ENCODE peak calls at places on chromosomes 12 and 14, in five cellular contexts. One of them, this sample, is unnamed.

GRCh38 chr14:36522347-36522971 is 2.4 kb upstream of the NKX2-1 start:
- DNase-seq in transverse colon: no peak
- DNase-seq in breast epithelium: no peak
- DNase-seq in A549: no peak
- DNase-seq in HepG2: no peak
- DNase-seq in this sample: no peak

GRCh38 chr14:43937001-43937400 is 570.1 kb downstream of the FSCB start:
- DNase-seq in transverse colon: no peak
- DNase-seq in A549: no peak
- DNase-seq in breast epithelium: no peak
- DNase-seq in HepG2: no peak
- DNase-seq in this sample: no peak

GRCh38 chr12:121766290-121767039 is 27.0 kb downstream of the RHOF start:
- DNase-seq in HepG2: no peak
- DNase-seq in transverse colon: no peak
- DNase-seq in breast epithelium: no peak
- DNase-seq in A549: no peak
- DNase-seq in this sample: no peak

GRCh38 chr12:55043542-55043941 is 23.8 kb downstream of the NEUROD4 start:
- DNase-seq in transverse colon: peak
- DNase-seq in HepG2: no peak
- DNase-seq in breast epithelium: no peak
- DNase-seq in A549: no peak
- DNase-seq in this sample: no peak

GRCh38 chr14:69842671-69843407 is 36.4 kb upstream of the SMOC1 start:
- DNase-seq in breast epithelium: no peak
- DNase-seq in A549: no peak
- DNase-seq in transverse colon: no peak
- DNase-seq in HepG2: no peak
- DNase-seq in this sample: no peak

GRCh38 chr12:46452061-46452615 is 79.6 kb upstream of the SLC38A2 start:
- DNase-seq in breast epithelium: no peak
- DNase-seq in transverse colon: no peak
- DNase-seq in A549: no peak
- DNase-seq in HepG2: peak
- DNase-seq in this sample: no peak

GRCh38 chr12:49059385-49060232 is 985 bp downstream of the KMT2D start:
- DNase-seq in transverse colon: peak
- DNase-seq in HepG2: no peak
- DNase-seq in A549: peak
- DNase-seq in breast epithelium: no peak
- DNase-seq in this sample: no peak

GRCh38 chr12:39127401-39127800 is 222.0 kb upstream of the CPNE8 start:
- DNase-seq in HepG2: peak
- DNase-seq in breast epithelium: no peak
- DNase-seq in transverse colon: peak
- DNase-seq in A549: peak
- DNase-seq in this sample: no peak

GRCh38 chr12:41924111-41924510 is 220.6 kb downstream of the GXYLT1 start:
- DNase-seq in breast epithelium: no peak
- DNase-seq in transverse colon: no peak
- DNase-seq in A549: peak
- DNase-seq in HepG2: no peak
- DNase-seq in this sample: no peak

GRCh38 chr14:74922752-74923401 is at the start of gene RPS6KL1:
- DNase-seq in breast epithelium: peak
- DNase-seq in transverse colon: peak
- DNase-seq in A549: peak
- DNase-seq in HepG2: peak
- DNase-seq in this sample: peak

GRCh38 chr12:56158926-56159461 is 835 bp downstream of the MYL6 start:
- DNase-seq in breast epithelium: peak
- DNase-seq in transverse colon: peak
- DNase-seq in A549: peak
- DNase-seq in HepG2: peak
- DNase-seq in this sample: peak
- TF ChIP-seq POLR2A in breast epithelium: peak
- TF ChIP-seq POLR2A in transverse colon: peak
- TF ChIP-seq POLR2A in A549: peak
- TF ChIP-seq POLR2A in HepG2: peak
- TF ChIP-seq POLR2A in this sample: no peak

DNA sequence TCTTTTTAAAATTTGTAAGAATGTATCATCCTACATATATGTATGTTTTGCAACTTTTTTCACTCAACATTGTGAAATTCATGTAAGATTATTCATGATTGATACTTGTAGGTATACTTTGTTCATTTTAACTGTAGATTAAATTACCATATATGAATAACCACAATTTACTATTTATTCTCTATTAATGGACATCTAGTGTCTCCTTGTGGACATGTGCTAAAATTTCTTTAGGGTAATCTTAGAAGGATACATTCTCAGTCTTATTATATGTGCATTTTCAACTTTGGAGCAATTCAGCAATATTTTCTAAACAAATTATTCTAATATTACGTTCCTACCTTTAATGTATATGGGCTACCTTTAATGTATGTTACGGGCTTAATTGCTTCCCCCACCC is 192.4 kb downstream of the FUT8 start:
- DNase-seq in breast epithelium: no peak
- DNase-seq in A549: peak
- DNase-seq in transverse colon: no peak
- DNase-seq in HepG2: no peak
- DNase-seq in this sample: no peak
- TF ChIP-seq CTCF in breast epithelium: no peak
- TF ChIP-seq CTCF in A549: peak
- TF ChIP-seq CTCF in transverse colon: no peak
- TF ChIP-seq CTCF in HepG2: no peak
- TF ChIP-seq CTCF in this sample: no peak

DNA sequence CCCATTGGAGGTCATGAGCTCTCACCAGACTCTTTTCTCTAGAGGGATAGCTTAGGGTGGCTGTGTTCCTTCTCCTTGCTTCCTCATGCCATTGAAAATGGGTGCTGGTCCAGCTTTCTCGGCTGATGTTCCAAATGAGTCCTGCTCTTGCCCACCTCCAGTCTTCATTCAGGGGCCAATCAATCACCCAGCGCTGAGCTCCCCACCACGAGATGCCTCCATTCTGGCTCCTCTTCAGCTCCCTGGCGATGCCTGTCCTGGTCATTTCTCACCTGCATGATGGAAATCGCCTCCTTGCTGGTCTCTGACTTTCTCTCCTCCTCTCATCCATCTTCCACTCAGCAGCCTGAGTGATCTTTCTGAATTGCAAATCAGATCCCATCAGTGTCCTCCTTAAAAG is 156.3 kb downstream of the VRK1 start:
- DNase-seq in breast epithelium: no peak
- DNase-seq in transverse colon: no peak
- DNase-seq in HepG2: no peak
- DNase-seq in A549: no peak
- DNase-seq in this sample: no peak
- H3K27ac ChIP-seq in breast epithelium: no peak
- H3K27ac ChIP-seq in transverse colon: no peak
- H3K27ac ChIP-seq in HepG2: no peak
- H3K27ac ChIP-seq in A549: no peak
- H3K27ac ChIP-seq in this sample: no peak

DNA sequence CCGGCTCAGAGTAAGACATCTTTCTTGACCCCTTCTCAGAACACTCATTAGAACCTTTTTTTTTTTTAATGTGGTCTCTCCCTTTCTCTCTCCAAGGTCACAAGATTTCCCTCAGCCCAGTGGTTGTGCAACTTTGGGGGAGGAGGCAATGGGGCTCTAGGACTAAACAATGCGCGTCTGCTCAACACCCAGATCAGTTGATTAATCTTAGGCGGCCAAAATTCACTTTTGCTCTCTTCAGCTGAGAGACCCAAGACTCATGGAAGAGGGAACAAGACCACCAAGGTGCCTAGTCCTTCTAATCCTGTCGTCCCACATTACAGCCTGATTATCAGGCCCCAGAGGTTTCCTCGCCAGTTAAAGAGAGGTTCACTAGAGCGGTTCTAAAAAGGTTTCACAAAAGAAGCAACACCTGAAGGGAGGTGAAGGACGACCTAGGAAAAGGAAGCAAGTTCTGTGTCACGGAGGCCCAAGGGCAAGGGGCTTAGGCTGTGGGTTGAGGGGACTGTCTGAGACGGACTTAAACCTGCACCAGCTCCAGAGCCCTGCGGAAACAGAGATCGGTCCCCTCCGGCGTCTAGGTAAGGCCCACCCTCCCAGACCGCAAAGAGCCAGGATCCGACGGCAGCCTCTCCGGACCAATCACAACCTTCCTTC is 836 bp upstream of the TARBP2 start:
- DNase-seq in HepG2: peak
- DNase-seq in transverse colon: peak
- DNase-seq in breast epithelium: peak
- DNase-seq in A549: peak
- DNase-seq in this sample: peak
- TF ChIP-seq POLR2A in HepG2: peak
- TF ChIP-seq POLR2A in transverse colon: peak
- TF ChIP-seq POLR2A in breast epithelium: peak
- TF ChIP-seq POLR2A in A549: peak
- TF ChIP-seq POLR2A in this sample: peak

GRCh38 chr14:94717808-94718207 is 52.1 kb downstream of the GSC start:
- DNase-seq in transverse colon: no peak
- DNase-seq in HepG2: no peak
- DNase-seq in A549: no peak
- DNase-seq in breast epithelium: no peak
- DNase-seq in this sample: no peak
- TF ChIP-seq CTCF in transverse colon: no peak
- TF ChIP-seq CTCF in HepG2: no peak
- TF ChIP-seq CTCF in A549: no peak
- TF ChIP-seq CTCF in breast epithelium: peak
- TF ChIP-seq CTCF in this sample: no peak

GRCh38 chr12:96234591-96235496 is 40.7 kb downstream of the ELK3 start:
- DNase-seq in breast epithelium: no peak
- DNase-seq in transverse colon: no peak
- DNase-seq in A549: no peak
- DNase-seq in HepG2: no peak
- DNase-seq in this sample: no peak
- H3K27ac ChIP-seq in breast epithelium: peak
- H3K27ac ChIP-seq in transverse colon: peak
- H3K27ac ChIP-seq in A549: peak
- H3K27ac ChIP-seq in HepG2: no peak
- H3K27ac ChIP-seq in this sample: peak

DNA sequence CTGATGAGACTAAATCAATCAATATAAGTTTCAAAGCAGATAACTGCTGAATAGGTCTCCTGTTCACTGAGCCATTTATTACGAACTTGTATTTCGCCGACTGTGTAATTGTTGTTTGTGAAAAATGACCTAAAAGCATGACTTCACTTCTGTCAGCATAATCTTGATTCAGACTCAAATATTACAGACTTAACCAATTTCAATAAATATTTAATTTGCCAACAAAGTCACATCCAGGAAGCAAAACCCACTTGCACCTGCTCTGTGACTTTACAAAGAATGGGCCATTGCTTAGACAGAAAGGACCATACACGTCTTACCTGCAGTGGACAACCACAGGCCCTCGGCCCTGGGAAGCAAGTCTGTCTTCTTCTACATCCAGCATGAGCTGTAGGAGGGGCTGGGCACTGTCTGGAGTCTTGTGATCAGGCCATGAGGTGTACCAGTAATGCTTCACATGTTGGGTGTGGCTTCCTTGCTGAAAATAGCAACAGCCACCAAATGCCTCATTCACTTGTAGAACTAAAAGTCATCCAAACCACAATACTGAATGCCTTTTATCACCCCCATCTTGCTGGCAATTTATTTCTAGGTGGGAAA is 23.5 kb upstream of the PTPRB start:
- DNase-seq in A549: peak
- DNase-seq in breast epithelium: no peak
- DNase-seq in HepG2: no peak
- DNase-seq in transverse colon: no peak
- DNase-seq in this sample: no peak
- TF ChIP-seq POLR2A in A549: no peak
- TF ChIP-seq POLR2A in breast epithelium: no peak
- TF ChIP-seq POLR2A in HepG2: no peak
- TF ChIP-seq POLR2A in transverse colon: no peak
- TF ChIP-seq POLR2A in this sample: no peak

GRCh38 chr12:109475993-109476806 is 900 bp downstream of the KCTD10 start:
- DNase-seq in breast epithelium: no peak
- DNase-seq in A549: no peak
- DNase-seq in transverse colon: no peak
- DNase-seq in HepG2: no peak
- DNase-seq in this sample: no peak

GRCh38 chr12:109477963-109478315 is 505 bp downstream of the UBE3B start:
- DNase-seq in A549: no peak
- DNase-seq in HepG2: no peak
- DNase-seq in breast epithelium: no peak
- DNase-seq in transverse colon: no peak
- DNase-seq in this sample: no peak

GRCh38 chr12:109476807-109477184 is 304 bp downstream of the KCTD10 start:
- DNase-seq in breast epithelium: no peak
- DNase-seq in HepG2: no peak
- DNase-seq in A549: no peak
- DNase-seq in transverse colon: no peak
- DNase-seq in this sample: no peak

GRCh38 chr12:109475121-109475520 is 2.0 kb downstream of the KCTD10 start:
- DNase-seq in HepG2: no peak
- DNase-seq in A549: no peak
- DNase-seq in breast epithelium: no peak
- DNase-seq in transverse colon: no peak
- DNase-seq in this sample: no peak

DNA sequence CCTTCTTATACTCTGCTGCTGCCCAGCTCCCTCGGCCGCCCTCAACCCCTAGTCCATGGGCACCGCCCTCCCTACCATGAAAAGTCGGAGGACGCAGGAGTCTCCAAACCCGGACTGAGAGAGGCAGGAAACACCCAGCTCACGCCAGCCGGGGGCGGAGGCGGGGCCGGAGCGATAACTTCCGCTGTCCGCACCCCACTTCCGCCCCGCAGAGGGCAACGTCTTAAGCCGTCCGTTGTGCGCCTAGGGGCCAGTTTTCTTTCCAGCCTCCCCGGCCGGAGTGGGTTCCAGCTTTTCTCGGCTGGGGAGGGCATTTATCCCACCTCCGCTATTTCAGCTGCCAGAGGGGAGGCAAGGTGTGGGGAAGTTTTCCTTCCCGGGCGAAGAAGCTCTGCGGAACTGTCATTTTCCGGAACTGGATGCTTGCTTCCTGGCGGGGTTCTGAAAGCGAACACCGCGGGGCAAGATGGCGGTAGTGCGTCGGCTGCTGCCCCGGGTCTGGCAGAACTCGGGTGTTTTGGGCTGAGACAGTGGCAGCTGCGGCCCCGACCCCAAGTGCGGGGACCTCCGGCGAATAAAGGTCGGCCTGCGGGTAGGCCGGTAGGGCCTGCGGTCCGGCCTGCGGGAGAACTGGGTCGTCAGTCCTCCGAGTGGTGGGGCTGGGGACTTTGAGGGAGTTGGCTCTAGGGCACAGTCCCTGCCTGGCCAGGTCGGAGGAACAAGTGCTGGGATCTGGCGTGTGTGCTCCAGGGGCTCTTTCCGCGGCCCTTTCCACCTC is at the start of the genes KCTD10 and UBE3B:
- DNase-seq in transverse colon: peak
- DNase-seq in HepG2: peak
- DNase-seq in breast epithelium: peak
- DNase-seq in A549: peak
- DNase-seq in this sample: peak
- TF ChIP-seq CTCF in transverse colon: peak
- TF ChIP-seq CTCF in HepG2: peak
- TF ChIP-seq CTCF in breast epithelium: peak
- TF ChIP-seq CTCF in A549: no peak
- TF ChIP-seq CTCF in this sample: peak

This sample was measured in ovary.